ENCODE peak calls at places on chromosome 6, in ten cellular contexts. T, U, A, Y, G, W, P, O, L and Q are unnamed samples.

GRCh38 chr6:117483645-117484016 is 1.2 kb downstream of the DCBLD1 start:
- DNase-seq in T (no peak), U (peak; percentile 54), A (no peak), Y (no peak), G (no peak), W (no peak), P (no peak), O (no peak), L (no peak), Q (no peak)

GRCh38 chr6:165663283-165663735 is 268 bp upstream of the PDE10A start:
- DNase-seq in T (peak; percentile 48), U (peak; percentile 82), A (no peak), Y (peak; percentile 25), G (peak; percentile 64), W (no peak), P (peak; percentile 80), O (no peak), L (no peak), Q (no peak)

GRCh38 chr6:9507136-9507895 is 907.6 kb downstream of the TFAP2A start:
- DNase-seq in T (peak; percentile 12), U (no peak), A (no peak), Y (no peak), G (no peak), W (no peak), P (no peak), O (no peak), L (no peak), Q (no peak)

GRCh38 chr6:44653761-44654218 is 266.3 kb downstream of the CDC5L start:
- DNase-seq in T (no peak), U (no peak), A (peak; percentile 37), Y (peak; percentile 92), G (no peak), W (no peak), P (no peak), O (no peak), L (no peak), Q (no peak)

GRCh38 chr6:124226396-124226795 is 422.7 kb downstream of the NKAIN2 start:
- DNase-seq in T (no peak), U (peak; percentile 48), A (no peak), Y (peak; percentile 72), G (no peak), W (no peak), P (no peak), O (no peak), L (no peak), Q (no peak)

GRCh38 chr6:151330130-151330715 is 61.1 kb downstream of the ZBTB2 start:
- DNase-seq in T (no peak), U (peak; percentile 91), A (no peak), Y (peak; percentile 78), G (no peak), W (no peak), P (no peak), O (no peak), L (no peak), Q (no peak)

GRCh38 chr6:25248100-25248499 is 31.1 kb upstream of the CARMIL1 start:
- DNase-seq in T (no peak), U (no peak), A (no peak), Y (peak; percentile 88), G (no peak), W (no peak), P (no peak), O (no peak), L (no peak), Q (no peak)

GRCh38 chr6:53441035-53441493 is 92.3 kb upstream of the ELOVL5 start:
- DNase-seq in T (no peak), U (no peak), A (no peak), Y (peak; percentile 68), G (no peak), W (no peak), P (no peak), O (no peak), L (no peak), Q (no peak)

GRCh38 chr6:69097948-69098347 is 462.9 kb downstream of the ADGRB3 start:
- DNase-seq in T (no peak), U (no peak), A (no peak), Y (no peak), G (no peak), W (no peak), P (no peak), O (no peak), L (no peak), Q (no peak)

GRCh38 chr6:157550114-157550989 is 169.4 kb downstream of the ZDHHC14 start:
- DNase-seq in T (no peak), U (no peak), A (no peak), Y (no peak), G (no peak), W (no peak), P (no peak), O (no peak), L (peak; percentile 38), Q (no peak)

GRCh38 chr6:41573268-41573667 is 27.1 kb downstream of the FOXP4 start:
- DNase-seq in T (peak; percentile 60), U (no peak), A (no peak), Y (no peak), G (no peak), W (no peak), P (no peak), O (no peak), L (no peak), Q (no peak)

GRCh38 chr6:106488494-106489369 is 128.2 kb downstream of the CRYBG1 start:
- DNase-seq in T (no peak), U (peak; percentile 44), A (no peak), Y (peak; percentile 83), G (no peak), W (no peak), P (no peak), O (no peak), L (no peak), Q (no peak)

GRCh38 chr6:170461556-170462365 is 91.3 kb downstream of the PSMB1 start:
- DNase-seq in T (no peak), U (no peak), A (peak; percentile 53), Y (no peak), G (no peak), W (no peak), P (no peak), O (no peak), L (no peak), Q (no peak)

GRCh38 chr6:170462366-170463020 is 90.6 kb downstream of the PSMB1 start:
- DNase-seq in T (no peak), U (no peak), A (peak; percentile 35), Y (no peak), G (no peak), W (no peak), P (no peak), O (no peak), L (no peak), Q (no peak)

GRCh38 chr6:170459451-170459850 is 93.7 kb downstream of the PSMB1 start:
- DNase-seq in T (no peak), U (peak; percentile 58), A (peak; percentile 64), Y (peak; percentile 60), G (no peak), W (peak; percentile 68), P (no peak), O (no peak), L (no peak), Q (no peak)

GRCh38 chr6:170460606-170461005 is 92.5 kb downstream of the PSMB1 start:
- DNase-seq in T (no peak), U (no peak), A (peak; percentile 20), Y (no peak), G (no peak), W (no peak), P (no peak), O (no peak), L (no peak), Q (no peak)

GRCh38 chr6:170461111-170461510 is 92.0 kb downstream of the PSMB1 start:
- DNase-seq in T (no peak), U (no peak), A (peak; percentile 48), Y (no peak), G (no peak), W (no peak), P (no peak), O (no peak), L (no peak), Q (no peak)
- H3K4me1 ChIP-seq in T (no peaks in the 10 kb centered on the region), U (peaks cover 38% of the 10 kb centered on the region), A (peaks cover 10% of the 10 kb centered on the region), Y (no peaks in the 10 kb centered on the region), G (no peaks in the 10 kb centered on the region), W (peaks cover 9% of the 10 kb centered on the region), P (no peaks in the 10 kb centered on the region), O (peaks cover 14% of the 10 kb centered on the region), L (no peaks in the 10 kb centered on the region), Q (no peaks in the 10 kb centered on the region)

DNA sequence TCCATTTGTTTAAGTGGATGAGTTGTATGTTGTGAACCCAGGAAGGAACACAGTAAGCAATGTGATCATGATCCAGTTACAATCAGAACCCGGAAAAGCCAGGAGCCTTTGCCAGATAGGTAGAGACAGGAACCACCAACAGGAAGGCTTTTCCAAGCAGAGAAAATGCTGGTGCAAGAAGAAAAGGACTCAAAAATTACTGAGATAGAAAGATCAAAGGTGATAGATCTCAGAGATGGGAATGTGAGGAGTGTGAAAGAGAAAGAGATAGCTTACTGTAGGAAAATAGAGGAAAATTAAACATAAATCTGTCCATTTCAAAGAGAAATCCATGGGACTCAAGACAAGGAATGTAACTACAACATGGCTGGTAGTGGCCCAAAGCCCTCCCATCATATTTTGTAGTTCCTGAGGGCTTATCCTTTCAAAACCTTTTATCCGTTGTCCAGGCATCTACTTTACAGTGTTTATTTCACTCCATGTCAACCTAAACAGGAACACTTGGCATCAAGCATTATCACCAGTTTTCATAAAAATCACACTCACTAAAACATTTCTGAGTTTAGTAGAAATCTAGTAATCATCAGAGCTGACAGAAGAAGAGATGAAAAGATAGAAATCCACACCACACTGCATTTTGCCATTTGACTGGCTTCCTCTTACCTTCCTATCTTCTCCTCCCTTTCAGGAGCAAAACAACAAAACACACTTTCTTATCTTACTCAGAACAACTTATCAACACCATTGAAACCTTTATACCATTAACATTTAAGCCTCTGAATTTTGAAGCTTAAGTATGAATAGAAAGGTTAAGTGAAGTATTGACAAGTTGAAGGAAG is 44.5 kb upstream of the STXBP5 start:
- DNase-seq in T (no peak), U (no peak), A (no peak), Y (no peak), G (no peak), W (no peak), P (no peak), O (no peak), L (no peak), Q (no peak)
- H3K4me1 ChIP-seq in T (no peaks in the 10 kb centered on the region), U (peaks cover 10% of the 10 kb centered on the region), A (no peaks in the 10 kb centered on the region), Y (peaks cover 2% of the 10 kb centered on the region), G (no peaks in the 10 kb centered on the region), W (no peaks in the 10 kb centered on the region), P (no peaks in the 10 kb centered on the region), O (no peaks in the 10 kb centered on the region), L (no peaks in the 10 kb centered on the region), Q (no peaks in the 10 kb centered on the region)

GRCh38 chr6:42781811-42782688 is at the start of gene BICRAL:
- DNase-seq in T (peak; percentile 53), U (peak; percentile 89), A (peak; percentile 75), Y (peak; percentile 89), G (peak; percentile 90), W (peak; percentile 68), P (peak; percentile 82), O (peak; percentile 65), L (peak; percentile 71), Q (no peak)
- H3K4me1 ChIP-seq in T (peaks cover 5% of the 10 kb centered on the region), U (peaks cover 16% of the 10 kb centered on the region), A (peaks cover 22% of the 10 kb centered on the region), Y (peaks cover 5% of the 10 kb centered on the region), G (no peaks in the 10 kb centered on the region), W (peaks cover 34% of the 10 kb centered on the region), P (peaks cover 17% of the 10 kb centered on the region), O (peaks cover 27% of the 10 kb centered on the region), L (peaks cover 24% of the 10 kb centered on the region), Q (peaks cover 2% of the 10 kb centered on the region)

DNA sequence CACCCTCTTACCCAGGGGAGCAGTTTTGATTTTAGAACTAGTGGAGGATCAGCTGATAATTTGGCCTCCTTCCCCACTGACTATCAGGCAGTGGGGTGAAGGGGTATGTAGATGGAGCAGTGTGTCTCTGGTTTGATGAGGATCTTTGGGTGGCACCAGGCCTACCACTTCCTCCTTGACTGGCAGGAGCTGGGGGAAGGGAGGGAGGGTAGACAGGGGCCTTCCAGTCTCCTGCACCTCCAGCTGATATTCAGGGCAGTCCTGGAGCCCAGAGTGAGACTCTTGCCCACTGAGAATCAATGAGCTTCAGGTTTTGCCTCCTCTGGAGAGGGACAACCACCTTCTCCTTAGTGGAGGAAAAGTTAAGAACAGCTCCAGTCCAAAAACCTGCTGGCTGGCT is 3.2 kb downstream of the DEF6 start:
- DNase-seq in T (no peak), U (no peak), A (no peak), Y (no peak), G (no peak), W (no peak), P (no peak), O (no peak), L (no peak), Q (no peak)
- H3K4me1 ChIP-seq in T (peaks cover 8% of the 10 kb centered on the region), U (peaks cover 10% of the 10 kb centered on the region), A (peaks cover 33% of the 10 kb centered on the region), Y (peaks cover 2% of the 10 kb centered on the region), G (no peaks in the 10 kb centered on the region), W (peaks cover 56% of the 10 kb centered on the region), P (no peaks in the 10 kb centered on the region), O (peaks cover 28% of the 10 kb centered on the region), L (peaks cover 3% of the 10 kb centered on the region), Q (peaks cover 9% of the 10 kb centered on the region)